ENCODE peak calls at places on chromosome 11, in eight cellular contexts. Q is activated CD4-positive, alpha-beta T cell treated with anti-CD3 and anti-CD28 coated beads for 24 hours; L is NCI-H187; K is activated naive CD4-positive, alpha-beta T cell treated with anti-CD3 and anti-CD28 coated beads, Interleukin-2, amount 50 U/mL, for 16 hours; I is hypothalamus; U is NCI-H2081 treated with DMSO at 0.1 percent for 48 hours; B is GM23248; Z is M059J. P is an unnamed sample.

GRCh38 chr11:2376751-2377451 is at the start of gene CD81:
- DNase-seq in Q (peak), L (no peak), K (peak), I (peak), U (no peak), B (peak), Z (no peak), P (peak)

GRCh38 chr11:71971676-71972075 is 27.0 kb upstream of the IL18BP start:
- DNase-seq in Q (no peak), L (no peak), K (no peak), I (no peak), U (no peak), B (no peak), Z (peak), P (no peak)

GRCh38 chr11:15145151-15145550 is 30.4 kb downstream of the INSC start:
- DNase-seq in Q (no peak), L (no peak), K (no peak), I (no peak), U (no peak), B (no peak), Z (peak), P (no peak)

GRCh38 chr11:2579315-2580060 is 120.3 kb downstream of the KCNQ1OT1 start:
- DNase-seq in Q (no peak), L (no peak), K (peak), I (no peak), U (no peak), B (no peak), Z (no peak), P (no peak)

GRCh38 chr11:128956401-128957203 is 13.9 kb upstream of the TP53AIP1 start:
- DNase-seq in Q (no peak), L (peak), K (no peak), I (peak), U (peak), B (peak), Z (peak), P (peak)

GRCh38 chr11:68503281-68503687 is 42.7 kb downstream of the PPP6R3 start:
- DNase-seq in Q (no peak), L (no peak), K (no peak), I (no peak), U (no peak), B (no peak), Z (peak), P (peak)

GRCh38 chr11:17923213-17923612 is 89.6 kb downstream of the SERGEF start:
- DNase-seq in Q (no peak), L (no peak), K (no peak), I (no peak), U (no peak), B (no peak), Z (peak), P (peak)

GRCh38 chr11:71171576-71171975 is 80.8 kb downstream of the SHANK2 start:
- DNase-seq in Q (no peak), L (no peak), K (no peak), I (no peak), U (no peak), B (no peak), Z (no peak), P (no peak)

GRCh38 chr11:21430532-21430931 is 761.1 kb downstream of the NELL1 start:
- DNase-seq in Q (no peak), L (no peak), K (no peak), I (no peak), U (no peak), B (no peak), Z (no peak), P (no peak)

GRCh38 chr11:6319001-6319878 is 1.1 kb downstream of the CAVIN3 start:
- DNase-seq in Q (no peak), L (no peak), K (no peak), I (no peak), U (no peak), B (peak), Z (no peak), P (peak)

GRCh38 chr11:73297702-73298101 is 10.4 kb upstream of the ARHGEF17 start:
- DNase-seq in Q (no peak), L (no peak), K (no peak), I (no peak), U (no peak), B (no peak), Z (no peak), P (no peak)

GRCh38 chr11:15539645-15540044 is 424.9 kb downstream of the INSC start:
- DNase-seq in Q (no peak), L (no peak), K (no peak), I (no peak), U (no peak), B (no peak), Z (no peak), P (no peak)

GRCh38 chr11:61065955-61066638 is 36.2 kb upstream of the CD5 start:
- DNase-seq in Q (no peak), L (no peak), K (peak), I (no peak), U (no peak), B (no peak), Z (no peak), P (no peak)

GRCh38 chr11:36141595-36141994 is 147.6 kb downstream of the COMMD9 start:
- DNase-seq in Q (no peak), L (no peak), K (no peak), I (no peak), U (no peak), B (no peak), Z (no peak), P (no peak)

GRCh38 chr11:106344392-106344791 is 266.9 kb downstream of the AASDHPPT start:
- DNase-seq in Q (no peak), L (no peak), K (no peak), I (no peak), U (no peak), B (peak), Z (peak), P (peak)

GRCh38 chr11:32890843-32891656 is 1.6 kb upstream of the QSER1 start:
- DNase-seq in Q (no peak), L (peak), K (no peak), I (no peak), U (peak), B (no peak), Z (no peak), P (no peak)

GRCh38 chr11:17298302-17298701 is 21.8 kb downstream of the NUCB2 start:
- DNase-seq in Q (no peak), L (no peak), K (peak), I (no peak), U (no peak), B (no peak), Z (no peak), P (no peak)

GRCh38 chr11:15073361-15074205 is at the start of gene CALCB:
- DNase-seq in Q (no peak), L (no peak), K (peak), I (no peak), U (no peak), B (peak), Z (no peak), P (peak)